ENCODE peak calls at places on chromosomes 12 and 14, in eight cellular contexts. One of them, this sample, is unnamed.

GRCh38 chr12:124940393-124941169 is 26.1 kb upstream of the UBC start:
- DNase-seq in astrocyte of the spinal cord: peak; percentile 87
- DNase-seq in CD4-positive, CD25-positive, alpha-beta regulatory T cell: peak; percentile 79
- DNase-seq in skeletal muscle cell: peak; percentile 74
- DNase-seq in prostate gland: peak; percentile 90
- DNase-seq in CD8-positive, alpha-beta memory T cell: peak; percentile 88
- DNase-seq in aorta: peak; percentile 93
- DNase-seq in heart left ventricle: peak; percentile 94
- DNase-seq in this sample: peak; percentile 89

GRCh38 chr12:25083211-25083610 is 111.7 kb downstream of the DNAI7 start:
- DNase-seq in CD8-positive, alpha-beta memory T cell: no peak
- DNase-seq in skeletal muscle cell: no peak
- DNase-seq in aorta: no peak
- DNase-seq in heart left ventricle: no peak
- DNase-seq in CD4-positive, CD25-positive, alpha-beta regulatory T cell: no peak
- DNase-seq in prostate gland: no peak
- DNase-seq in astrocyte of the spinal cord: no peak
- DNase-seq in this sample: no peak

GRCh38 chr12:120998435-120998834 is 17.9 kb downstream of the C12orf43 start:
- DNase-seq in prostate gland: no peak
- DNase-seq in CD8-positive, alpha-beta memory T cell: no peak
- DNase-seq in skeletal muscle cell: no peak
- DNase-seq in astrocyte of the spinal cord: no peak
- DNase-seq in aorta: peak; percentile 2
- DNase-seq in CD4-positive, CD25-positive, alpha-beta regulatory T cell: no peak
- DNase-seq in heart left ventricle: no peak
- DNase-seq in this sample: no peak

GRCh38 chr12:44972746-44973421 is 78.0 kb downstream of the DBX2 start:
- DNase-seq in heart left ventricle: no peak
- DNase-seq in prostate gland: no peak
- DNase-seq in aorta: no peak
- DNase-seq in CD8-positive, alpha-beta memory T cell: no peak
- DNase-seq in CD4-positive, CD25-positive, alpha-beta regulatory T cell: no peak
- DNase-seq in skeletal muscle cell: no peak
- DNase-seq in astrocyte of the spinal cord: no peak
- DNase-seq in this sample: peak; percentile 31

GRCh38 chr12:112525426-112525809 is 106.7 kb downstream of the PTPN11 start:
- DNase-seq in skeletal muscle cell: no peak
- DNase-seq in CD8-positive, alpha-beta memory T cell: no peak
- DNase-seq in aorta: no peak
- DNase-seq in prostate gland: no peak
- DNase-seq in astrocyte of the spinal cord: no peak
- DNase-seq in heart left ventricle: no peak
- DNase-seq in CD4-positive, CD25-positive, alpha-beta regulatory T cell: no peak
- DNase-seq in this sample: no peak

GRCh38 chr14:61034416-61035100 is 53.5 kb downstream of the SLC38A6 start:
- DNase-seq in CD8-positive, alpha-beta memory T cell: no peak
- DNase-seq in skeletal muscle cell: no peak
- DNase-seq in prostate gland: peak; percentile 6
- DNase-seq in CD4-positive, CD25-positive, alpha-beta regulatory T cell: no peak
- DNase-seq in aorta: no peak
- DNase-seq in heart left ventricle: no peak
- DNase-seq in astrocyte of the spinal cord: no peak
- DNase-seq in this sample: peak; percentile 19

GRCh38 chr12:101343893-101344292 is 63.7 kb downstream of the ARL1 start:
- DNase-seq in astrocyte of the spinal cord: no peak
- DNase-seq in heart left ventricle: no peak
- DNase-seq in CD8-positive, alpha-beta memory T cell: no peak
- DNase-seq in aorta: no peak
- DNase-seq in CD4-positive, CD25-positive, alpha-beta regulatory T cell: no peak
- DNase-seq in skeletal muscle cell: no peak
- DNase-seq in prostate gland: no peak
- DNase-seq in this sample: no peak

GRCh38 chr12:23049180-23049579 is 424.2 kb downstream of the ETNK1 start:
- DNase-seq in prostate gland: no peak
- DNase-seq in CD8-positive, alpha-beta memory T cell: no peak
- DNase-seq in heart left ventricle: no peak
- DNase-seq in astrocyte of the spinal cord: peak; percentile 15
- DNase-seq in skeletal muscle cell: no peak
- DNase-seq in aorta: no peak
- DNase-seq in CD4-positive, CD25-positive, alpha-beta regulatory T cell: no peak
- DNase-seq in this sample: no peak

GRCh38 chr12:57242329-57242690 is 8.7 kb downstream of the STAC3 start:
- DNase-seq in heart left ventricle: peak; percentile 70
- DNase-seq in CD4-positive, CD25-positive, alpha-beta regulatory T cell: no peak
- DNase-seq in skeletal muscle cell: no peak
- DNase-seq in prostate gland: peak; percentile 58
- DNase-seq in astrocyte of the spinal cord: no peak
- DNase-seq in aorta: no peak
- DNase-seq in CD8-positive, alpha-beta memory T cell: no peak
- DNase-seq in this sample: no peak

GRCh38 chr12:53214687-53215455 is 7.8 kb upstream of the ITGB7 start:
- DNase-seq in astrocyte of the spinal cord: no peak
- DNase-seq in CD8-positive, alpha-beta memory T cell: no peak
- DNase-seq in heart left ventricle: peak; percentile 92
- DNase-seq in CD4-positive, CD25-positive, alpha-beta regulatory T cell: no peak
- DNase-seq in skeletal muscle cell: no peak
- DNase-seq in aorta: peak; percentile 79
- DNase-seq in prostate gland: no peak
- DNase-seq in this sample: no peak

GRCh38 chr12:54991161-54991991 is 6.8 kb upstream of the TESPA1 start:
- DNase-seq in heart left ventricle: no peak
- DNase-seq in CD8-positive, alpha-beta memory T cell: peak; percentile 54
- DNase-seq in prostate gland: no peak
- DNase-seq in astrocyte of the spinal cord: no peak
- DNase-seq in aorta: no peak
- DNase-seq in skeletal muscle cell: no peak
- DNase-seq in CD4-positive, CD25-positive, alpha-beta regulatory T cell: peak; percentile 47
- DNase-seq in this sample: peak; percentile 65

GRCh38 chr12:93714382-93714781 is 37.2 kb downstream of the CRADD start:
- DNase-seq in CD4-positive, CD25-positive, alpha-beta regulatory T cell: no peak
- DNase-seq in aorta: no peak
- DNase-seq in CD8-positive, alpha-beta memory T cell: no peak
- DNase-seq in astrocyte of the spinal cord: no peak
- DNase-seq in prostate gland: no peak
- DNase-seq in heart left ventricle: peak; percentile 26
- DNase-seq in skeletal muscle cell: no peak
- DNase-seq in this sample: no peak

GRCh38 chr14:104135121-104135903 is 3.1 kb upstream of the KIF26A start:
- DNase-seq in prostate gland: no peak
- DNase-seq in CD8-positive, alpha-beta memory T cell: peak; percentile 27
- DNase-seq in aorta: peak; percentile 77
- DNase-seq in astrocyte of the spinal cord: no peak
- DNase-seq in skeletal muscle cell: no peak
- DNase-seq in heart left ventricle: peak; percentile 33
- DNase-seq in CD4-positive, CD25-positive, alpha-beta regulatory T cell: no peak
- DNase-seq in this sample: peak; percentile 20

GRCh38 chr12:127781336-127781735 is 485.6 kb upstream of the TMEM132C start:
- DNase-seq in skeletal muscle cell: no peak
- DNase-seq in CD8-positive, alpha-beta memory T cell: no peak
- DNase-seq in prostate gland: no peak
- DNase-seq in heart left ventricle: no peak
- DNase-seq in aorta: no peak
- DNase-seq in CD4-positive, CD25-positive, alpha-beta regulatory T cell: no peak
- DNase-seq in astrocyte of the spinal cord: no peak
- DNase-seq in this sample: no peak

GRCh38 chr12:13179159-13180074 is 17.1 kb upstream of the EMP1 start:
- DNase-seq in aorta: peak; percentile 81
- DNase-seq in heart left ventricle: peak; percentile 59
- DNase-seq in prostate gland: peak; percentile 12
- DNase-seq in CD8-positive, alpha-beta memory T cell: peak; percentile 67
- DNase-seq in CD4-positive, CD25-positive, alpha-beta regulatory T cell: peak; percentile 9
- DNase-seq in astrocyte of the spinal cord: no peak
- DNase-seq in skeletal muscle cell: no peak
- DNase-seq in this sample: peak; percentile 89

GRCh38 chr14:96095581-96096476 is 56.7 kb downstream of the C14orf132 start:
- DNase-seq in prostate gland: peak; percentile 27
- DNase-seq in skeletal muscle cell: peak; percentile 73
- DNase-seq in CD8-positive, alpha-beta memory T cell: no peak
- DNase-seq in CD4-positive, CD25-positive, alpha-beta regulatory T cell: no peak
- DNase-seq in heart left ventricle: no peak
- DNase-seq in aorta: peak; percentile 63
- DNase-seq in astrocyte of the spinal cord: peak; percentile 80
- DNase-seq in this sample: no peak

GRCh38 chr14:62661818-62662217 is 383.4 kb downstream of the KCNH5 start:
- DNase-seq in CD8-positive, alpha-beta memory T cell: no peak
- DNase-seq in astrocyte of the spinal cord: no peak
- DNase-seq in prostate gland: no peak
- DNase-seq in heart left ventricle: no peak
- DNase-seq in skeletal muscle cell: no peak
- DNase-seq in CD4-positive, CD25-positive, alpha-beta regulatory T cell: no peak
- DNase-seq in aorta: no peak
- DNase-seq in this sample: no peak

GRCh38 chr14:20989464-20989786 is 355 bp upstream of the METTL17 start:
- DNase-seq in prostate gland: no peak
- DNase-seq in CD4-positive, CD25-positive, alpha-beta regulatory T cell: no peak
- DNase-seq in astrocyte of the spinal cord: no peak
- DNase-seq in aorta: no peak
- DNase-seq in skeletal muscle cell: no peak
- DNase-seq in heart left ventricle: no peak
- DNase-seq in CD8-positive, alpha-beta memory T cell: no peak
- DNase-seq in this sample: no peak
- H3K4me3 ChIP-seq in prostate gland: peak overlapping the region; percentile 52
- H3K4me3 ChIP-seq in CD4-positive, CD25-positive, alpha-beta regulatory T cell: peak overlapping the region; percentile 90
- H3K4me3 ChIP-seq in astrocyte of the spinal cord: peak overlapping the region; percentile 89
- H3K4me3 ChIP-seq in aorta: peak overlapping the region; percentile 9
- H3K4me3 ChIP-seq in skeletal muscle cell: peak overlapping the region; percentile 96
- H3K4me3 ChIP-seq in heart left ventricle: peak overlapping the region; percentile 96
- H3K4me3 ChIP-seq in CD8-positive, alpha-beta memory T cell: peak overlapping the region; percentile 34
- H3K4me3 ChIP-seq in this sample: peak overlapping the region; percentile 99

GRCh38 chr14:74258705-74259035 is 19.4 kb downstream of the VSX2 start:
- DNase-seq in skeletal muscle cell: no peak
- DNase-seq in CD4-positive, CD25-positive, alpha-beta regulatory T cell: no peak
- DNase-seq in astrocyte of the spinal cord: no peak
- DNase-seq in heart left ventricle: no peak
- DNase-seq in aorta: no peak
- DNase-seq in prostate gland: no peak
- DNase-seq in CD8-positive, alpha-beta memory T cell: no peak
- DNase-seq in this sample: no peak
- H3K4me3 ChIP-seq in skeletal muscle cell: peak overlapping the region; percentile 62
- H3K4me3 ChIP-seq in CD4-positive, CD25-positive, alpha-beta regulatory T cell: no peak overlapping the region
- H3K4me3 ChIP-seq in astrocyte of the spinal cord: no peak overlapping the region
- H3K4me3 ChIP-seq in heart left ventricle: peak overlapping the region; percentile 75
- H3K4me3 ChIP-seq in aorta: no peak overlapping the region
- H3K4me3 ChIP-seq in prostate gland: no peak overlapping the region
- H3K4me3 ChIP-seq in CD8-positive, alpha-beta memory T cell: no peak overlapping the region
- H3K4me3 ChIP-seq in this sample: no peak overlapping the region

GRCh38 chr14:70981005-70981952 is 74.0 kb downstream of the PCNX1 start:
- DNase-seq in skeletal muscle cell: no peak
- DNase-seq in aorta: no peak
- DNase-seq in heart left ventricle: no peak
- DNase-seq in CD8-positive, alpha-beta memory T cell: no peak
- DNase-seq in astrocyte of the spinal cord: peak; percentile 26
- DNase-seq in CD4-positive, CD25-positive, alpha-beta regulatory T cell: peak; percentile 34
- DNase-seq in prostate gland: no peak
- DNase-seq in this sample: peak; percentile 8
- H3K4me3 ChIP-seq in skeletal muscle cell: no peak overlapping the region
- H3K4me3 ChIP-seq in aorta: no peak overlapping the region
- H3K4me3 ChIP-seq in heart left ventricle: no peak overlapping the region
- H3K4me3 ChIP-seq in CD8-positive, alpha-beta memory T cell: peak overlapping the region; percentile 2
- H3K4me3 ChIP-seq in astrocyte of the spinal cord: no peak overlapping the region
- H3K4me3 ChIP-seq in CD4-positive, CD25-positive, alpha-beta regulatory T cell: peak overlapping the region; percentile 80
- H3K4me3 ChIP-seq in prostate gland: no peak overlapping the region
- H3K4me3 ChIP-seq in this sample: no peak overlapping the region

GRCh38 chr12:97555547-97556200 is 93.1 kb downstream of the RMST start:
- DNase-seq in aorta: no peak
- DNase-seq in skeletal muscle cell: no peak
- DNase-seq in astrocyte of the spinal cord: peak; percentile 23
- DNase-seq in heart left ventricle: no peak
- DNase-seq in CD8-positive, alpha-beta memory T cell: no peak
- DNase-seq in prostate gland: no peak
- DNase-seq in CD4-positive, CD25-positive, alpha-beta regulatory T cell: no peak
- DNase-seq in this sample: no peak

GRCh38 chr12:97557116-97557515 is 94.5 kb downstream of the RMST start:
- DNase-seq in aorta: no peak
- DNase-seq in prostate gland: no peak
- DNase-seq in astrocyte of the spinal cord: no peak
- DNase-seq in skeletal muscle cell: no peak
- DNase-seq in CD8-positive, alpha-beta memory T cell: no peak
- DNase-seq in CD4-positive, CD25-positive, alpha-beta regulatory T cell: no peak
- DNase-seq in heart left ventricle: no peak
- DNase-seq in this sample: no peak

GRCh38 chr12:97552410-97553050 is 89.9 kb downstream of the RMST start:
- DNase-seq in CD8-positive, alpha-beta memory T cell: no peak
- DNase-seq in prostate gland: peak; percentile 51
- DNase-seq in heart left ventricle: no peak
- DNase-seq in skeletal muscle cell: no peak
- DNase-seq in astrocyte of the spinal cord: no peak
- DNase-seq in aorta: no peak
- DNase-seq in CD4-positive, CD25-positive, alpha-beta regulatory T cell: no peak
- DNase-seq in this sample: no peak

GRCh38 chr12:97560359-97560758 is 97.8 kb downstream of the RMST start:
- DNase-seq in astrocyte of the spinal cord: no peak
- DNase-seq in skeletal muscle cell: no peak
- DNase-seq in aorta: no peak
- DNase-seq in prostate gland: no peak
- DNase-seq in CD4-positive, CD25-positive, alpha-beta regulatory T cell: no peak
- DNase-seq in heart left ventricle: no peak
- DNase-seq in CD8-positive, alpha-beta memory T cell: no peak
- DNase-seq in this sample: no peak

DNA sequence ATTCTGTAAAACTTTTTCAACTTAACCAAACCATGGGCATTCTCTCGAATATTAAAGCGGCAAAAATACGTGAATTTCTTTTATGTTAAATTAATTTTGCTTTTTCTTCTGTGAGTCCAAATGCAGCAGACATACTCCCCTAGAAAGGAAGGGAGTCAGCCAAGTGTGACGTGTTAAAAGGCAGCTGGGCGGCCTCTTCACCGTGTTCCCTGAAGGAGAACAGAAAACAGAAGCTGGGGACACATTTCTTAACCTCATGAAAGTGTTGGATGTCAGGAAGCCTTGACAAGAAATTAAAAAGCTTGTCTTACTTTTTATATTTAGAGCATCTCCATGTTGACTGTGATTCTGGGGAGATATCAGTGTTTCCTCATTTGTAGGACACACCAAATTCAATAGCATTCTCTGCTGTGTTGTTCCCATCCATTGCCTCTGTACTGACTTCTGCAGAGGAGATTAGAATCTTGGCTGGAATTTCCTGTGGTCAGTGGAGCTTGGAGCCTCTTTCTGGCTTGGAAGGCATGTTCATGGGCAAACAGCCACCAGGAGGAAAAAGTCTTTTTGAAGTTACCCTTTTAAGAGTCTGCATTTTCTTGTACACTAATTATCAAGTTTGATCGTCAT is 93.7 kb downstream of the RMST start:
- DNase-seq in CD8-positive, alpha-beta memory T cell: no peak
- DNase-seq in aorta: no peak
- DNase-seq in prostate gland: peak; percentile 80
- DNase-seq in heart left ventricle: peak; percentile 38
- DNase-seq in CD4-positive, CD25-positive, alpha-beta regulatory T cell: no peak
- DNase-seq in astrocyte of the spinal cord: peak; percentile 88
- DNase-seq in skeletal muscle cell: no peak
- DNase-seq in this sample: no peak
- H3K4me3 ChIP-seq in CD8-positive, alpha-beta memory T cell: no peak overlapping the region
- H3K4me3 ChIP-seq in aorta: no peak overlapping the region
- H3K4me3 ChIP-seq in prostate gland: no peak overlapping the region
- H3K4me3 ChIP-seq in heart left ventricle: no peak overlapping the region
- H3K4me3 ChIP-seq in CD4-positive, CD25-positive, alpha-beta regulatory T cell: no peak overlapping the region
- H3K4me3 ChIP-seq in astrocyte of the spinal cord: no peak overlapping the region
- H3K4me3 ChIP-seq in skeletal muscle cell: no peak overlapping the region
- H3K4me3 ChIP-seq in this sample: no peak overlapping the region

This sample was measured in Jurkat, Clone E6-1.